ENCODE peak calls at places on chromosomes 1 and 21, in five cellular contexts. E, C, Z, L and T are unnamed samples.

GRCh38 chr1:23720256-23720995 is 22.8 kb upstream of the ELOA start:
- DNase-seq in Z (no peak), E (peak), C (no peak), L (no peak), T (no peak)

GRCh38 chr1:23428136-23428905 is 3.8 kb upstream of the TCEA3 start:
- DNase-seq in L (no peak), E (no peak), Z (no peak), C (no peak), T (no peak)

GRCh38 chr1:2345297-2346075 is 45.9 kb downstream of the MORN1 start:
- DNase-seq in Z (no peak), L (no peak), C (no peak), E (no peak), T (peak)

GRCh38 chr1:239197871-239198270 is 188.5 kb upstream of the CHRM3 start:
- DNase-seq in Z (no peak), E (no peak), L (no peak), C (no peak), T (no peak)

GRCh38 chr1:214454619-214455396 is 96.6 kb downstream of the PTPN14 start:
- DNase-seq in E (no peak), L (no peak), C (peak), Z (no peak), T (no peak)

GRCh38 chr1:1337793-1338147 is 6.7 kb downstream of the TAS1R3 start:
- DNase-seq in E (no peak), L (no peak), Z (no peak), C (no peak), T (peak)

GRCh38 chr1:60255565-60255964 is 182.0 kb upstream of the C1orf87 start:
- DNase-seq in L (no peak), C (peak), Z (no peak), E (no peak), T (no peak)

GRCh38 chr1:31831397-31832378 is 15.9 kb upstream of the SPOCD1 start:
- DNase-seq in E (no peak), L (no peak), C (peak), Z (no peak), T (no peak)

GRCh38 chr1:6517435-6517851 is 26.0 kb upstream of the PLEKHG5 start:
- DNase-seq in C (no peak), Z (no peak), E (no peak), L (no peak), T (peak)

GRCh38 chr1:11942280-11942679 is 7.8 kb downstream of the PLOD1 start:
- DNase-seq in C (no peak), L (no peak), E (no peak), Z (no peak), T (no peak)

GRCh38 chr1:171913385-171913784 is 72.1 kb downstream of the DNM3 start:
- DNase-seq in C (peak), Z (no peak), E (no peak), L (peak), T (no peak)

GRCh38 chr21:14750041-14750440 is 203.9 kb upstream of the SAMSN1 start:
- DNase-seq in L (no peak), C (no peak), E (no peak), Z (no peak), T (no peak)

GRCh38 chr1:101474039-101474665 is 237.3 kb downstream of the S1PR1 start:
- DNase-seq in Z (no peak), C (no peak), E (no peak), L (no peak), T (peak)